ENCODE peak calls at places on chromosomes 5 and 9, in five cellular contexts. U is heart right ventricle, J is breast epithelium, Q is PC-3, X is pancreas. A is an unnamed sample. For H3K4me1 and H3K36me3, the result is how much of the 10 kb centered on the place peaks cover.

GRCh38 chr5:136053336-136054121 is 24.7 kb downstream of the TGFBI start:
- DNase-seq in Q (peak), X (no peak), J (no peak), U (no peak), A (peak)

GRCh38 chr5:65742565-65743231 is 20.7 kb downstream of the NLN start:
- DNase-seq in J (no peak), X (no peak), Q (peak), U (no peak), A (no peak)

GRCh38 chr5:103918668-103919367 is 356.2 kb upstream of the NUDT12 start:
- DNase-seq in Q (no peak), X (no peak), U (no peak), J (no peak), A (no peak)

GRCh38 chr9:105413486-105414068 is 34.3 kb upstream of the FSD1L start:
- DNase-seq in J (no peak), X (no peak), U (no peak), Q (peak), A (no peak)

GRCh38 chr9:126219166-126219565 is 107.5 kb upstream of the MVB12B start:
- DNase-seq in Q (no peak), X (no peak), J (no peak), U (no peak), A (no peak)

GRCh38 chr9:3181049-3181953 is 337.4 kb upstream of the PUM3 start:
- DNase-seq in J (no peak), Q (peak), U (no peak), X (peak), A (no peak)

GRCh38 chr9:137168907-137169763 is 716 bp downstream of the LRRC26 start:
- DNase-seq in Q (peak), J (peak), U (no peak), X (peak), A (no peak)

GRCh38 chr5:100551183-100551582 is 16.0 kb downstream of the FAM174A start:
- DNase-seq in J (no peak), U (no peak), Q (no peak), X (no peak), A (no peak)

GRCh38 chr5:168939131-168939530 is 360.0 kb upstream of the PANK3 start:
- DNase-seq in Q (no peak), J (no peak), U (no peak), X (no peak), A (no peak)

GRCh38 chr9:108759399-108759798 is 96.4 kb downstream of the ACTL7B start:
- DNase-seq in Q (no peak), J (no peak), U (no peak), X (peak), A (no peak)

GRCh38 chr5:41508696-41509398 is 1.6 kb downstream of the PLCXD3 start:
- DNase-seq in U (no peak), X (no peak), J (no peak), Q (peak), A (no peak)

GRCh38 chr9:120931278-120932085 is 4.9 kb upstream of the TRAF1 start:
- DNase-seq in J (no peak), Q (peak), X (no peak), U (peak), A (peak)

GRCh38 chr9:120934271-120934670 is 7.7 kb upstream of the TRAF1 start:
- DNase-seq in X (no peak), U (no peak), J (no peak), Q (no peak), A (no peak)

GRCh38 chr9:120935383-120935857 is 8.8 kb upstream of the TRAF1 start:
- DNase-seq in Q (peak), X (peak), U (peak), J (peak), A (peak)

GRCh38 chr9:120932086-120932818 is 5.7 kb upstream of the TRAF1 start:
- DNase-seq in Q (no peak), U (no peak), J (no peak), X (no peak), A (no peak)

DNA sequence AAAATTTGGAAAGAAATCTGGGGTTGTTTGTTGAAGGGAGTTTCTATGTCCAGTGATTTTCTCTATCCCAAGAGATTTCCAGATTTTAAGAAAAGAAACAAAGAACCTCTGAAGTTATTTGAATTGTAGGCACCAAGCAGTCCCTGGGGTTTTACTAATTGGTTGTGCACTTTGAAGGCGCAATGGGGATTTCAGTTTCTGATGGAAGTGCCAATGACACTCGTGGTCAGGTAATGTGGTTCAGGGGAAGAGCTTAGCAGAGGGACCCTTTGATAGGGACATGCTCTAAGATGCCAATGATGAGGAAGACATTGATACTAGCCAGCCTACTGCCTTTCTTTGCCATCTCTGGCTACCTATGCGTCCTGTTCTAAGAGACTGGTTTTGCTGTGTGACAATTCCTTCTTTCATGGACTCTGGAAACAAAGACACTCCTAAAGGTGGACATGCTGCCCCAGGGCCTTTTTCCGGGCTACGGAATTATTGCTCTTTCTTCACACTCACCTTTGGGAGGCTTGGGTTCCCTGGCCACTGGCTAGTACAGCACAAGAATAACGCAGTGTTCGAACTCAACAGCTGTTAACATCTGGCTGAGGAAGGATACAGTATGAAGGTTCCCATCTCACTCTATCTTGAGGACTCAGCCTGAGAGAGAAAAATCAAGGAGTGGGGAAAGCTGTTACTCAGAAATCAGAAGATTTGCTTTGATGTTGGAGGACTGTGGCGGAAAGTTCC is 6.9 kb upstream of the TRAF1 start:
- DNase-seq in J (no peak), Q (no peak), U (no peak), X (no peak), A (no peak)
- H3K4me1 ChIP-seq in J (under half), Q (under half), U (half or more), X (under half), A (half or more)

DNA sequence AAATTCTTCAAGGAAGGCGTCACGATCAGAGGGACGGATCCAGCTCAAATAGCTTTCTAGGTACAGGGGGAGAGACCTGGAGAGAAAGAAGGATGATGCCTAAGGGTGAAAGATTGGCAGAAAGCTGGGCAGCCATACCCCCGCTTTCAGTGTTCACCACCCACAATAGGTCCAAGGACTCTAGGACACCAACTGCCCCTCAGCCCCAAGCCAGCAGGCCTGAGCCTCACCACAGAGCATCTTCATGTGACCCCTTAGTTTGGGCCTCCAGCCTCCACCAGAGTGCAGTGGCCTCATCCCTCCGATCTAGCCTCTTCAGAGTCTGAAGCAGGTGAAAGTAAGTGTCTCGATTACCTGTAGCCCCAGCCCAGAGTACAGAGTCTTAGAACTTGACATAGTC is 1.7 kb upstream of the VCP start:
- DNase-seq in X (no peak), Q (no peak), U (no peak), J (peak), A (peak)
- H3K36me3 ChIP-seq in X (under half), Q (under half), U (under half), J (under half), A (under half)

DNA sequence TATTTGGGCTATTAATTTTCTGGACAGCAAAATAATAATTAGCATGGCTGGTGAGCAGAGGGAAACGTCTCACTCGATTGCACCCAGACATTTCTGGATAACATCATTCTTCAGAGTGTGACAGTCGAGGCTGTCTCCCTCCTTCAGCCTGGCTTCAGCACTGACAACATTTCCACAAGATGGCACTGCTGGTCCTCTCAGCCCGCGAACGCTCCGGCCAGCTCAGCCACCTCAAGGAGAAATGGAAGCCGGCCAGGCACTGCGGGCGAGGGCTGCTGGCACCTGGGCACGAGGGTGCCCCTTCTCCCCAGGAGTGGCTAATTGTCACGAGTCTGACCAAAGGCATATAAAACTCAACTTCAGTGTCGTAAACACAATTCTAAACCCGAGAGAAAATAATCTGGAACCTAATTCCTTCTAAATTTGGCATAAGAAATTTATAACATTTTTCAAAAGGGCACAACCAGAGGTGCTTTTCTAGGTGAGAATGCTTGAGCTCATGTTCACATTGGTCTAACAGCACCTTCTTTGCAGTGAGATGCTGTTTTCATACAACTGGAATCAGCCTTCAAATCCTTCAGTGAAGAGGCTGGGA is 65.9 kb downstream of the DAP start:
- DNase-seq in Q (peak), U (peak), X (peak), J (peak), A (peak)
- H3K4me1 ChIP-seq in Q (under half), U (under half), X (under half), J (under half), A (under half)

DNA sequence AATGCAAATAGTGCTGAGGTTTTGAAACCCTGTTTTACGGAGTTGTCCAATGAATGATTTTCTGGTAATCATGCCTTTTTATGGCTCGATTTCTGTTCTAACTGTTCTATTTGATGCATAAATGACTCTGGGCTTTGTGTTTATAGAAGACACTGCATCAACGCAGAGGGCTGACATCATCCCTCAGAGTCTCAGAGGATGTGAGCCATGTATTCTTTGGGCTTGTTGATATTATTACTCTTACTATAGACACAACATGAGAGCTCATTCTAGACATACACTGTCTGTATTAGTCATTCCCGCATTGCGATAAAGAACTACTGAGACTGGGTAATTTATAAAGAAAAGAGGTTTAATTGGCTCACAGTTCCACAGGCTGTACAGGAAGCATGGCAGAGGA is 31.6 kb downstream of the CDH6 start:
- DNase-seq in Q (peak), X (no peak), U (peak), J (no peak), A (no peak)
- H3K36me3 ChIP-seq in Q (under half), X (under half), U (under half), J (under half), A (under half)

GRCh38 chr9:121369595-121370265 is at the start of gene STOM:
- DNase-seq in U (peak), X (peak), Q (peak), J (peak), A (peak)
- H3K4me1 ChIP-seq in U (half or more), X (under half), Q (under half), J (under half), A (half or more)

DNA sequence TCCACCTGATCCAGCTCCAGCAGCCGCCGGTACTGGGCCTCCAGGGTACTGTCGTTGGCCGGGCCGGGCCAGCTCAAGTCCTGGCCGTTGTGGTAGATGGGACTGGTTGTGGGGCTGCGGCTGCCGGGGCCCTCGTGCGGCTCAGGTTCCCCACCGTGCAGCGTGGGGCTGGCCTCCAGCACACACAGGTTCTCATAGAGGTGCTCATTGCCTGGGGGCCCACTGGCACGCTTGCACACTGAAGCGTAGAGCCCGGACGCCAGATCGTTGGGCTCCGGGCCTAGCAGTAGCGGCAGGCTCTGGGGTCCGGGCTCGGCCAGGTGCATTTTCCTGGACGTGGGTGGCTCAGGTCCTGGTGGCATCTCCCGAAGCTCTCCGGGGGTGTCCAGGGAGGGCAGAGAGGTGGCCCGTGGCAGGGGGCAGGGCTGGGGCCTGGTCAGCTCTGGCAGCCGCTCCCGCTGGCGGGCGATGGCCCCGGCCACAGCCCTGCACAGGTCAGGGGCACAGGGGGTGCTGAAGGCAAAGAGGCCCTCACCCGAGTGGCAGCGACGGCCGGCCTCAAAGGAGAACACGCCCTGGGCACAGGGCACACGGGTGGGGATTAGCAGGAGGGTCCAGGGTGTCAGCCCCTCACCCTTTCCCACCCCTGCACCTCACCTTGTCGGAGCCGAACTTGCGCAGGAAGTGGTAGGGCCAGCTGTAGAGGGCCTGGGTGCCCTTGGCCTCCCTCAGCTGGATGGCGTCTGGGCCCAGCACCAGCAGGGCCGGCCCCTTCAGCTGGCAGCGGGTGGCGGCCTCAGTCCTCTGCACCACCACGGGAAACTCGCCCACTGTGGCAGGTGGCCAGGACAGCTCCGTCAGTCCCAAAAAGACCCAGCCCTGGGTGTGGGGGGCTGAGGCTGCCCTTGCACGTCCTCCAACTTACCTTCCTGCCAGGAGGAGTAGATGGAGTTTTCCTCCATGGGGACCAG is 5.3 kb downstream of the DOK3 start:
- DNase-seq in Q (no peak), X (no peak), U (no peak), J (no peak), A (no peak)
- H3K36me3 ChIP-seq in Q (under half), X (under half), U (under half), J (under half), A (under half)

GRCh38 chr9:36950389-36950788 is 83.7 kb downstream of the PAX5 start:
- DNase-seq in X (no peak), J (no peak), U (no peak), Q (no peak), A (no peak)

GRCh38 chr9:36948051-36948450 is 86.0 kb downstream of the PAX5 start:
- DNase-seq in Q (no peak), X (no peak), U (no peak), J (no peak), A (no peak)

GRCh38 chr9:36946653-36947052 is 87.4 kb downstream of the PAX5 start:
- DNase-seq in J (no peak), X (no peak), Q (peak), U (no peak), A (peak)

GRCh38 chr9:36945999-36946398 is 88.1 kb downstream of the PAX5 start:
- DNase-seq in Q (no peak), U (no peak), J (peak), X (no peak), A (no peak)

DNA sequence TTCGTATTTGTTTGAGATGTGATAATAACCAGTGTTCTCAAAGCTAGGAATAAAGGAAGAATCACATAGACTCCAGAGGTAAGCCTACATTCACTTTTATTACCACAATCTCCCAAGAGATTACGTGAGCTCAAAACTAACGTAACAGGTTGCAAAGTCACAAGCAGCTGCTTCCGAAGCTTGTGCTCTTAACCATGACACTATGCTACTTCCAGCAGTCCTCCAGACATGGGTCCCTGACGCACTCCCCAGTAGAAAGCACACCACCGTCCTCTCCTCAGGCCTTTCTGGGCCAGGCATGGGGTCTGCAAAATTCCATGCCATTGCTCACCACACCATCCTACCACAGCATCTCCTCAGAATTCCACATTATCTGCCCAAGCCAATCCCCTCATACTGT is 84.6 kb downstream of the PAX5 start:
- DNase-seq in U (no peak), J (no peak), Q (no peak), X (no peak), A (no peak)
- H3K4me1 ChIP-seq in U (under half), J (under half), Q (under half), X (under half), A (under half)

GRCh38 chr5:171867786-171868185 is 82.2 kb downstream of the SMIM23 start:
- DNase-seq in Q (no peak), U (no peak), X (no peak), J (no peak), A (no peak)

GRCh38 chr5:171872666-171873065 is 87.0 kb downstream of the SMIM23 start:
- DNase-seq in X (no peak), Q (no peak), J (no peak), U (no peak), A (no peak)

GRCh38 chr5:171874210-171874609 is 88.6 kb downstream of the SMIM23 start:
- DNase-seq in J (no peak), U (no peak), Q (no peak), X (no peak), A (no peak)

GRCh38 chr5:171868236-171868635 is 82.6 kb downstream of the SMIM23 start:
- DNase-seq in U (no peak), J (no peak), Q (no peak), X (no peak), A (no peak)

GRCh38 chr5:171869956-171870355 is 84.3 kb downstream of the SMIM23 start:
- DNase-seq in J (no peak), X (no peak), Q (no peak), U (no peak), A (no peak)
- H3K36me3 ChIP-seq in J (under half), X (under half), Q (under half), U (half or more), A (under half)

DNA sequence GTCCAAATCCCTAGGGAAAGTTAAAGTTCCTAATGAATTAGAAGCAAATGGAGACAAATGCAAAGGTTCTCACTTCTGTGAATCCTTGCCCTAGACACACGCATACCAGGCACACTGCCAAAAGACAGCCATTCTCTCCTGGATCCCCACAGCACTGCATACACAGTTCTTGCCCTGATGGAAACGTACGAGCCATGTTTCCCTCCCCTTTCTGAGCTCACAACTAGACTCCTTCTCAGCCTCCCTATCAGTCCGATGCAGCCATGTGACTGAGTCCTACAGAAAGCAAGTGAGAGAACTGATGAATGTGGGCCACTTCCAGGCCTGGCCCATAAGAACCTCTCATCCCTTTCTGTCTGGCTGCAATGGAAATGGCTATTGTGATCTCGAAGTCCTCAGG is 92.0 kb downstream of the ZNF608 start:
- DNase-seq in X (no peak), Q (no peak), J (no peak), U (no peak), A (no peak)
- H3K4me1 ChIP-seq in X (half or more), Q (under half), J (under half), U (under half), A (under half)

A was measured in tibial artery.